ENCODE peak calls at places on chromosomes 2 and 18, in nine cellular contexts. One of them, this sample, is unnamed.
A peak's percentile ranks its signal among the peaks of the same experiment; 100 is the strongest.

GRCh38 chr2:204313256-204313655 is 232.0 kb upstream of the PARD3B start:
- DNase-seq in endothelial cell of umbilical vein: no peak
- DNase-seq in naive thymus-derived CD8-positive, alpha-beta T cell: no peak
- DNase-seq in stomach: no peak
- DNase-seq in NCI-H1092 treated with DMSO at 0.1 percent for 48 hours: no peak
- DNase-seq in NCI-H345: no peak
- DNase-seq in nucleus accumbens: no peak
- DNase-seq in RKO: no peak
- DNase-seq in activated T-cell treated with anti-CD3 and anti-CD28 coated beads, Interleukin-2, amount 50 U/mL, for 24 hours: no peak
- DNase-seq in this sample: no peak

GRCh38 chr2:110957267-110957666 is 163.4 kb upstream of the BCL2L11 start:
- DNase-seq in nucleus accumbens: no peak
- DNase-seq in RKO: no peak
- DNase-seq in endothelial cell of umbilical vein: no peak
- DNase-seq in NCI-H1092 treated with DMSO at 0.1 percent for 48 hours: no peak
- DNase-seq in activated T-cell treated with anti-CD3 and anti-CD28 coated beads, Interleukin-2, amount 50 U/mL, for 24 hours: no peak
- DNase-seq in naive thymus-derived CD8-positive, alpha-beta T cell: no peak
- DNase-seq in stomach: no peak
- DNase-seq in NCI-H345: no peak
- DNase-seq in this sample: no peak

GRCh38 chr2:146652311-146652710 is 1192.5 kb upstream of the ACVR2A start:
- DNase-seq in RKO: no peak
- DNase-seq in NCI-H345: no peak
- DNase-seq in NCI-H1092 treated with DMSO at 0.1 percent for 48 hours: no peak
- DNase-seq in endothelial cell of umbilical vein: no peak
- DNase-seq in activated T-cell treated with anti-CD3 and anti-CD28 coated beads, Interleukin-2, amount 50 U/mL, for 24 hours: no peak
- DNase-seq in nucleus accumbens: no peak
- DNase-seq in naive thymus-derived CD8-positive, alpha-beta T cell: no peak
- DNase-seq in stomach: no peak
- DNase-seq in this sample: no peak

GRCh38 chr18:11324956-11325873 is 175.8 kb upstream of the PIEZO2 start:
- DNase-seq in naive thymus-derived CD8-positive, alpha-beta T cell: no peak
- DNase-seq in stomach: no peak
- DNase-seq in RKO: peak; percentile 24
- DNase-seq in NCI-H1092 treated with DMSO at 0.1 percent for 48 hours: no peak
- DNase-seq in nucleus accumbens: no peak
- DNase-seq in activated T-cell treated with anti-CD3 and anti-CD28 coated beads, Interleukin-2, amount 50 U/mL, for 24 hours: no peak
- DNase-seq in endothelial cell of umbilical vein: no peak
- DNase-seq in NCI-H345: no peak
- DNase-seq in this sample: peak; percentile 67

GRCh38 chr2:16406497-16406896 is 259.1 kb downstream of the CYRIA start:
- DNase-seq in endothelial cell of umbilical vein: no peak
- DNase-seq in nucleus accumbens: no peak
- DNase-seq in stomach: no peak
- DNase-seq in activated T-cell treated with anti-CD3 and anti-CD28 coated beads, Interleukin-2, amount 50 U/mL, for 24 hours: no peak
- DNase-seq in NCI-H1092 treated with DMSO at 0.1 percent for 48 hours: no peak
- DNase-seq in NCI-H345: no peak
- DNase-seq in naive thymus-derived CD8-positive, alpha-beta T cell: no peak
- DNase-seq in RKO: no peak
- DNase-seq in this sample: no peak

GRCh38 chr18:22168360-22168921 is 948 bp upstream of the GATA6 start:
- DNase-seq in RKO: no peak
- DNase-seq in endothelial cell of umbilical vein: peak; percentile 55
- DNase-seq in nucleus accumbens: no peak
- DNase-seq in NCI-H1092 treated with DMSO at 0.1 percent for 48 hours: no peak
- DNase-seq in naive thymus-derived CD8-positive, alpha-beta T cell: no peak
- DNase-seq in NCI-H345: no peak
- DNase-seq in stomach: peak; percentile 72
- DNase-seq in activated T-cell treated with anti-CD3 and anti-CD28 coated beads, Interleukin-2, amount 50 U/mL, for 24 hours: no peak
- DNase-seq in this sample: no peak

GRCh38 chr2:70472256-70472905 is 81.2 kb downstream of the TGFA start:
- DNase-seq in stomach: no peak
- DNase-seq in endothelial cell of umbilical vein: no peak
- DNase-seq in nucleus accumbens: no peak
- DNase-seq in NCI-H1092 treated with DMSO at 0.1 percent for 48 hours: peak; percentile 71
- DNase-seq in RKO: no peak
- DNase-seq in NCI-H345: peak; percentile 49
- DNase-seq in activated T-cell treated with anti-CD3 and anti-CD28 coated beads, Interleukin-2, amount 50 U/mL, for 24 hours: no peak
- DNase-seq in naive thymus-derived CD8-positive, alpha-beta T cell: no peak
- DNase-seq in this sample: no peak

GRCh38 chr2:206521115-206521514 is 77.8 kb downstream of the ADAM23 start:
- DNase-seq in activated T-cell treated with anti-CD3 and anti-CD28 coated beads, Interleukin-2, amount 50 U/mL, for 24 hours: no peak
- DNase-seq in RKO: no peak
- DNase-seq in naive thymus-derived CD8-positive, alpha-beta T cell: no peak
- DNase-seq in NCI-H345: no peak
- DNase-seq in stomach: no peak
- DNase-seq in endothelial cell of umbilical vein: peak; percentile 9
- DNase-seq in NCI-H1092 treated with DMSO at 0.1 percent for 48 hours: no peak
- DNase-seq in nucleus accumbens: no peak
- DNase-seq in this sample: no peak

GRCh38 chr18:76722224-76723061 is 99.9 kb upstream of the ZNF236 start:
- DNase-seq in naive thymus-derived CD8-positive, alpha-beta T cell: no peak
- DNase-seq in activated T-cell treated with anti-CD3 and anti-CD28 coated beads, Interleukin-2, amount 50 U/mL, for 24 hours: no peak
- DNase-seq in NCI-H1092 treated with DMSO at 0.1 percent for 48 hours: no peak
- DNase-seq in NCI-H345: no peak
- DNase-seq in RKO: no peak
- DNase-seq in endothelial cell of umbilical vein: no peak
- DNase-seq in stomach: no peak
- DNase-seq in nucleus accumbens: no peak
- DNase-seq in this sample: no peak

GRCh38 chr2:231431606-231432005 is 32.7 kb downstream of the NCL start:
- DNase-seq in RKO: no peak
- DNase-seq in nucleus accumbens: no peak
- DNase-seq in NCI-H345: no peak
- DNase-seq in stomach: no peak
- DNase-seq in endothelial cell of umbilical vein: no peak
- DNase-seq in NCI-H1092 treated with DMSO at 0.1 percent for 48 hours: no peak
- DNase-seq in activated T-cell treated with anti-CD3 and anti-CD28 coated beads, Interleukin-2, amount 50 U/mL, for 24 hours: no peak
- DNase-seq in naive thymus-derived CD8-positive, alpha-beta T cell: no peak
- DNase-seq in this sample: no peak

GRCh38 chr2:129006135-129006885 is 687.6 kb upstream of the HS6ST1 start:
- DNase-seq in naive thymus-derived CD8-positive, alpha-beta T cell: no peak
- DNase-seq in NCI-H1092 treated with DMSO at 0.1 percent for 48 hours: no peak
- DNase-seq in nucleus accumbens: no peak
- DNase-seq in stomach: no peak
- DNase-seq in endothelial cell of umbilical vein: no peak
- DNase-seq in NCI-H345: peak; percentile 58
- DNase-seq in RKO: no peak
- DNase-seq in activated T-cell treated with anti-CD3 and anti-CD28 coated beads, Interleukin-2, amount 50 U/mL, for 24 hours: no peak
- DNase-seq in this sample: no peak

This sample was measured in AG04449.